ENCODE peak calls at places on chromosomes 16 and 17, in six cellular contexts. C, P, M, I, F and X are unnamed samples.
A peak's percentile ranks its signal among the peaks of the same experiment; 100 is the strongest.

GRCh38 chr17:45852535-45853297 is 8.0 kb downstream of the SPPL2C start:
- DNase-seq in C (peak; percentile 76), P (peak; percentile 67), M (peak; percentile 73), I (peak; percentile 55), F (peak; percentile 13), X (peak; percentile 47)

GRCh38 chr17:876272-876671 is 94.1 kb downstream of the MRM3 start:
- DNase-seq in C (no peak), P (peak; percentile 35), M (no peak), I (no peak), F (no peak), X (no peak)

GRCh38 chr17:79664925-79665738 is 54.3 kb upstream of the RBFOX3 start:
- DNase-seq in C (no peak), P (peak; percentile 32), M (peak; percentile 82), I (no peak), F (no peak), X (no peak)

GRCh38 chr17:32567511-32567910 is 80.7 kb downstream of the CDK5R1 start:
- DNase-seq in C (no peak), P (no peak), M (no peak), I (no peak), F (no peak), X (no peak)

GRCh38 chr16:2486645-2487516 is 12.0 kb downstream of the TBC1D24 start:
- DNase-seq in C (no peak), P (no peak), M (no peak), I (peak; percentile 23), F (no peak), X (no peak)

GRCh38 chr17:33712120-33712519 is 419.0 kb upstream of the ASIC2 start:
- DNase-seq in C (no peak), P (peak; percentile 11), M (peak; percentile 58), I (no peak), F (no peak), X (no peak)

GRCh38 chr17:49051269-49051668 is 54.1 kb downstream of the IGF2BP1 start:
- DNase-seq in C (no peak), P (peak; percentile 67), M (peak; percentile 46), I (no peak), F (no peak), X (no peak)

GRCh38 chr17:50956750-50957523 is 90.8 kb upstream of the TOB1 start:
- DNase-seq in C (no peak), P (peak; percentile 74), M (peak; percentile 92), I (peak; percentile 54), F (no peak), X (peak; percentile 73)

GRCh38 chr17:71987634-71988033 is 133.2 kb upstream of the SOX9 start:
- DNase-seq in C (no peak), P (peak; percentile 35), M (no peak), I (peak; percentile 21), F (no peak), X (no peak)

GRCh38 chr16:66250686-66251405 is 115.6 kb upstream of the CDH5 start:
- DNase-seq in C (no peak), P (peak; percentile 42), M (no peak), I (peak; percentile 73), F (no peak), X (peak; percentile 81)

GRCh38 chr17:32971171-32971570 is 20.5 kb upstream of the SPACA3 start:
- DNase-seq in C (no peak), P (no peak), M (no peak), I (no peak), F (no peak), X (peak; percentile 27)

GRCh38 chr17:42018339-42018738 is 1.1 kb upstream of the DNAJC7 start:
- DNase-seq in C (no peak), P (peak; percentile 73), M (peak; percentile 80), I (no peak), F (no peak), X (no peak)
- H3K4me1 ChIP-seq in C (peaks cover 10% of the 10 kb centered on the region), P (peaks cover 7% of the 10 kb centered on the region), M (peaks cover 4% of the 10 kb centered on the region), I (peaks cover 3% of the 10 kb centered on the region), F (peaks cover 7% of the 10 kb centered on the region), X (peaks cover 12% of the 10 kb centered on the region)

DNA sequence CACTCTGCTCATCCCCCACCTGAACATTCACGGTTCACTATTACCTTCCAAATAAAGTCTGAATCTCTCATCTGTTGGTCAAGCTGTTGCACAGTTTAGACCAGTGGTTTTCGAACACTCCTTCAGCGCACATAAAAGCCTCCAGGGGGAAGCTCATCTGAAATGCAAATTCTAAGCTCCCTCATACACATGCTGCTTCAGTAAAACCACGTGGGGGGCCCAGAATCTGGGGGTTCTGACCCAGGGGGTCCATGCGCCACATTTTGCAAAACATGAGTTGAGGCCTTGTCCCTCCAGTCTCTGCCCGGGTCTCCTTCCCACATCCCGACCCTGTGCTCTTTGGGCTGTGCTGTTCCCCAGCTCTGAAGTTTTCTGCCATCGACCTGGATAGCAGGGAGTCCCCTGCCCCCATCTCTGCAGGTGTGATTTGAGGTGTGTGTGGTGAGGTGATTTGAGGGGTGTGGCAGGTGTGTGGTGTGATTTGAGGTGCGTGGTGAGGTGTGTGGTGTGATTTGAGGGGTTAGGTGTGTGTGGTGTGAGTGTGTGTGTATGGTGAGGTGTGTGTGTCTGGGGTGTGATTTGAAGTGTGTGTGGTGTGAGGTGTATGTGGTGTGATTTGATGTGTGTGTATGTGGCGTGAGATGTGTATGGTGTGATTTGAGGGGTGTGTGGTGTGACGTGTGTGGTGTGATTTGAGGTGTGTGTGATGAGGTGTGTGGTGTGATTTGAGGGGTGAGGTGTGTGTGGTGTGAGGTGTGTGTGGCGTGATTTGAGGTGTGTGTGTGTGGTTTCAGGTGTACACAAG is 4.8 kb upstream of the RAB37 start:
- DNase-seq in C (no peak), P (no peak), M (no peak), I (no peak), F (no peak), X (no peak)
- H3K23ac ChIP-seq in C (peak overlapping the region; percentile 51), P (no peak overlapping the region), M (no peak overlapping the region), I (no peak overlapping the region), F (no peak overlapping the region), X (no peak overlapping the region)

DNA sequence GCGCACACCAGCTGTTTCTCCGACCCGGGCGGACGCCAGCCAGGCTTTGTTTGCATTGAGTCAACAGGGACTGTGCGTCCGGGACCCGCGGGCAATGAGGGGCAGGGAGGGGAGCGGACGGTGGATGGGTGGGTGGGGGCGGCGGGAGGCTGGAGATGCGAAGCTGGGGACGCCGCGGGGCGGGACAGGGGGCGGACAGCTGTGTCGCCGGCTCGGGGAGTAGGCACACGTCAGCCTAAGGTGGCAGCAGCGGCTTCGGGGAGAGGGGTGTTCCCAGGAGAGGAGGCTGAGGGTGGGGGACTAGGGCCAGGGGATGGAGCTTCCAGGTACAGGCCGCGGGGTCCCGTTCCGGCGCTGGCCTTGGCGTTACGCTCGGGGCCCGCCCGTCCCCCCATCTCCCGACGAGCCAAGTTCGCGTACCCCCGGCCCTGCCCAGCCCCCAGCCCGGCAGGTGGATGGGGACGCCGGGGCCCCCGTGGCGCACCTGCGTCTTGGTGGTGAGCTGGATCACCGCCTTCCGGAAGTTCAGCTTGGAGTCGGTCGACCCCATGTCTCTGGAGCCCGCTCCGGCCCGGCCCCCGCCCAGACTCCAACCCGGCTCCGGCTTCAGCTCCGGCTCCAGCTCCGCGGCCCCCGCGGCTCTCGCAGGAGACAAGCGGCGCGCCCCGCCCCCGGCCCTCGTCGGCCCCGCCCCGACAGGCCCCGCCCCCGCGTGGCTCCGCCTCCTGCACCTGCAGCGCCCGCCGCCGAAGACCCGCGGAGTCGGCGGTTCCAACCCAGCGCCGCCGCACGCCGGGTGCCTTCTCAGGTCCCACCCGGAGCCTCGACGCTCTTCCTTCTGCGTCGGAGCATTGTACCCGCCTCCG is at the start of gene HID1:
- DNase-seq in C (peak; percentile 68), P (peak; percentile 74), M (peak; percentile 93), I (no peak), F (no peak), X (no peak)
- H3K4ac ChIP-seq in C (peak within 1 kb of the TSS; percentile 37), P (no peak within 1 kb of the TSS), M (no peak within 1 kb of the TSS), I (no peak within 1 kb of the TSS), F (no peak within 1 kb of the TSS), X (no peak within 1 kb of the TSS)

DNA sequence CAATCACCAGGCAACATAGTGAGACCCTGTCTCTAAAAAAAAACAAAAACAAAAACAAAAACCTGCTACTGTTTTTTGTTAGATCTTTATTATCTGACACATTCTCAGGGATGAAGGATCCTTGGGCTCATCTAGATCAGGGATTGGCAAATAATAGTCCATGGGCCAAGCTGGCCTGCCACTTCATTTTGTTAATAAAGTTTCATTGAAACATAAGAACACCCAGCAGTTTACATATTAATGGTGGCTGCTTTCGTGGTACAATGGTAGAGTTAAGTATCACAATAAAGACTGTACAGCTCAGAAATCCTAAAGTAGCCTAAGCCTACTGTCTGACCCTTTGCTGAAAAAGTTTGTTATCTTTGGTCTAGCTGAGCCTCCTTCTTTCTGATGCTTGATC is 32.9 kb upstream of the CLEC18A start:
- DNase-seq in C (no peak), P (no peak), M (no peak), I (peak; percentile 18), F (no peak), X (no peak)
- H3K4me1 ChIP-seq in C (peaks cover 11% of the 10 kb centered on the region), P (peaks cover 5% of the 10 kb centered on the region), M (peaks cover 4% of the 10 kb centered on the region), I (peaks cover 11% of the 10 kb centered on the region), F (peaks cover 5% of the 10 kb centered on the region), X (peaks cover 7% of the 10 kb centered on the region)